ENCODE peak calls at places on chromosomes 5 and 9, in six cellular contexts. One of them, this sample, is unnamed.

GRCh38 chr5:80198399-80198798 is 57.4 kb downstream of the SERINC5 start:
- DNase-seq in breast epithelium: no peak
- DNase-seq in CD8-positive, alpha-beta T cell: no peak
- DNase-seq in BE2C: no peak
- DNase-seq in IMR-90: no peak
- DNase-seq in stomach: no peak
- DNase-seq in this sample: no peak

GRCh38 chr5:1011226-1011631 is 2.6 kb downstream of the NKD2 start:
- DNase-seq in breast epithelium: no peak
- DNase-seq in CD8-positive, alpha-beta T cell: no peak
- DNase-seq in BE2C: peak; percentile 2
- DNase-seq in IMR-90: no peak
- DNase-seq in stomach: peak; percentile 62
- DNase-seq in this sample: no peak

GRCh38 chr5:5421149-5421960 is 1.1 kb upstream of the ICE1 start:
- DNase-seq in breast epithelium: no peak
- DNase-seq in CD8-positive, alpha-beta T cell: peak; percentile 55
- DNase-seq in BE2C: no peak
- DNase-seq in IMR-90: peak; percentile 5
- DNase-seq in stomach: no peak
- DNase-seq in this sample: peak; percentile 9

GRCh38 chr5:2223303-2223702 is 340.6 kb upstream of the IRX4 start:
- DNase-seq in breast epithelium: no peak
- DNase-seq in CD8-positive, alpha-beta T cell: no peak
- DNase-seq in BE2C: no peak
- DNase-seq in IMR-90: no peak
- DNase-seq in stomach: no peak
- DNase-seq in this sample: no peak

GRCh38 chr5:72608297-72608696 is 101.1 kb upstream of the ZNF366 start:
- DNase-seq in breast epithelium: no peak
- DNase-seq in CD8-positive, alpha-beta T cell: no peak
- DNase-seq in BE2C: peak; percentile 81
- DNase-seq in IMR-90: peak; percentile 76
- DNase-seq in stomach: no peak
- DNase-seq in this sample: peak; percentile 58

GRCh38 chr5:138955013-138955660 is 80.0 kb upstream of the LRRTM2 start:
- DNase-seq in breast epithelium: no peak
- DNase-seq in CD8-positive, alpha-beta T cell: no peak
- DNase-seq in BE2C: peak; percentile 75
- DNase-seq in IMR-90: peak; percentile 22
- DNase-seq in stomach: peak; percentile 24
- DNase-seq in this sample: peak; percentile 90

GRCh38 chr5:179763215-179763945 is 30.4 kb upstream of the LTC4S start:
- DNase-seq in breast epithelium: peak; percentile 77
- DNase-seq in CD8-positive, alpha-beta T cell: peak; percentile 56
- DNase-seq in BE2C: peak; percentile 69
- DNase-seq in IMR-90: peak; percentile 91
- DNase-seq in stomach: peak; percentile 71
- DNase-seq in this sample: peak; percentile 81

GRCh38 chr9:97980479-97980803 is 2.7 kb upstream of the ANP32B start:
- DNase-seq in breast epithelium: peak; percentile 57
- DNase-seq in CD8-positive, alpha-beta T cell: no peak
- DNase-seq in BE2C: no peak
- DNase-seq in IMR-90: no peak
- DNase-seq in stomach: no peak
- DNase-seq in this sample: no peak

GRCh38 chr9:27194401-27195091 is 85.5 kb downstream of the TEK start:
- DNase-seq in breast epithelium: no peak
- DNase-seq in CD8-positive, alpha-beta T cell: no peak
- DNase-seq in BE2C: no peak
- DNase-seq in IMR-90: peak; percentile 87
- DNase-seq in stomach: no peak
- DNase-seq in this sample: no peak

GRCh38 chr5:174571662-174572397 is 152.6 kb upstream of the MSX2 start:
- DNase-seq in breast epithelium: peak; percentile 72
- DNase-seq in CD8-positive, alpha-beta T cell: no peak
- DNase-seq in BE2C: peak; percentile 71
- DNase-seq in IMR-90: peak; percentile 98
- DNase-seq in stomach: peak; percentile 49
- DNase-seq in this sample: peak; percentile 91

GRCh38 chr9:77933019-77933418 is 98.6 kb downstream of the GNAQ start:
- DNase-seq in breast epithelium: no peak
- DNase-seq in CD8-positive, alpha-beta T cell: no peak
- DNase-seq in BE2C: no peak
- DNase-seq in IMR-90: peak; percentile 28
- DNase-seq in stomach: no peak
- DNase-seq in this sample: no peak

GRCh38 chr5:172699999-172700685 is 59.1 kb downstream of the NEURL1B start:
- DNase-seq in breast epithelium: no peak
- DNase-seq in CD8-positive, alpha-beta T cell: no peak
- DNase-seq in BE2C: no peak
- DNase-seq in IMR-90: no peak
- DNase-seq in stomach: no peak
- DNase-seq in this sample: peak; percentile 81
- H3K4me3 ChIP-seq in breast epithelium: peak overlapping the region; percentile 45
- H3K4me3 ChIP-seq in CD8-positive, alpha-beta T cell: no peak overlapping the region
- H3K4me3 ChIP-seq in BE2C: no peak overlapping the region
- H3K4me3 ChIP-seq in IMR-90: no peak overlapping the region
- H3K4me3 ChIP-seq in stomach: no peak overlapping the region
- H3K4me3 ChIP-seq in this sample: peak overlapping the region; percentile 52

GRCh38 chr9:130426883-130427282 is 17.9 kb upstream of the ASS1 start:
- DNase-seq in breast epithelium: no peak
- DNase-seq in CD8-positive, alpha-beta T cell: no peak
- DNase-seq in BE2C: peak; percentile 54
- DNase-seq in IMR-90: peak; percentile 35
- DNase-seq in stomach: no peak
- DNase-seq in this sample: no peak
- H3K4me1 ChIP-seq in breast epithelium: no peaks in the 10 kb centered on the region
- H3K4me1 ChIP-seq in CD8-positive, alpha-beta T cell: no peaks in the 10 kb centered on the region
- H3K4me1 ChIP-seq in BE2C: peaks cover 20% of the 10 kb centered on the region
- H3K4me1 ChIP-seq in IMR-90: peaks cover 9% of the 10 kb centered on the region
- H3K4me1 ChIP-seq in stomach: peaks cover 10% of the 10 kb centered on the region
- H3K4me1 ChIP-seq in this sample: peaks cover 28% of the 10 kb centered on the region

GRCh38 chr9:95494416-95495371 is 22.1 kb downstream of the PTCH1 start:
- DNase-seq in breast epithelium: no peak
- DNase-seq in CD8-positive, alpha-beta T cell: peak; percentile 90
- DNase-seq in BE2C: peak; percentile 80
- DNase-seq in IMR-90: no peak
- DNase-seq in stomach: peak; percentile 58
- DNase-seq in this sample: no peak
- H3K4me3 ChIP-seq in breast epithelium: no peak overlapping the region
- H3K4me3 ChIP-seq in CD8-positive, alpha-beta T cell: peak overlapping the region; percentile 28
- H3K4me3 ChIP-seq in BE2C: peak overlapping the region; percentile 70
- H3K4me3 ChIP-seq in IMR-90: no peak overlapping the region
- H3K4me3 ChIP-seq in stomach: no peak overlapping the region
- H3K4me3 ChIP-seq in this sample: no peak overlapping the region

DNA sequence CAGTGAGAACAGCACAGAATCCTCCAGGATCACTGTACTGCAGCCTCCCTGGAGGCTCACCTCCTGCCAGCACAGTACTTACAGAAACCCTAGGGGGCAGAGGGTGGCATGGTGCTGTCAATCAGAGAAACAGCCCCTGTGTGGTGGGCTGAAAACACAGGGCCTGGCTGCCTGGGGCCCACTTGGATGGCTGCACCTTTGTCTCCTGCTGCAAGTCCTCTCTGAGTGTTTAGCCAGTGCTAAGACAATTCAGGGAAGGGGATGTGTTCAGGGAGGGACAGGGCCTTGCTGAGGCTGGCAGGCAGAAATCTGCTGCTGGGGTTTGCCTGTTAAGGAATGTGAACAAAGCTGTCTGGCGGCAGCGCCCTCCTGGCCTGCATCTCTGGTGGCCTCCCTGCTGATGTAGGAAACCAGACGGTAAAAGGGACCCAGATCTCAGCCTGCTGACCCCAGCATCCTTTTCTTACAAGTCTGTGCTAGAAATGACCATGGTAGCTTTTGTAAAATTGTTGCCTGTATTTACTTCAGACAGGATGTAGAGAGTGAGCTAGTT is 39.5 kb downstream of the PRRC2B start:
- DNase-seq in breast epithelium: no peak
- DNase-seq in CD8-positive, alpha-beta T cell: no peak
- DNase-seq in BE2C: no peak
- DNase-seq in IMR-90: no peak
- DNase-seq in stomach: no peak
- DNase-seq in this sample: no peak
- H3K4me1 ChIP-seq in breast epithelium: peaks cover 9% of the 10 kb centered on the region
- H3K4me1 ChIP-seq in CD8-positive, alpha-beta T cell: peaks cover 15% of the 10 kb centered on the region
- H3K4me1 ChIP-seq in BE2C: no peaks in the 10 kb centered on the region
- H3K4me1 ChIP-seq in IMR-90: peaks cover 27% of the 10 kb centered on the region
- H3K4me1 ChIP-seq in stomach: peaks cover 36% of the 10 kb centered on the region
- H3K4me1 ChIP-seq in this sample: peaks cover 10% of the 10 kb centered on the region

GRCh38 chr9:137607141-137607857 is 1.8 kb downstream of the ARRDC1 start:
- DNase-seq in breast epithelium: no peak
- DNase-seq in CD8-positive, alpha-beta T cell: no peak
- DNase-seq in BE2C: no peak
- DNase-seq in IMR-90: peak; percentile 33
- DNase-seq in stomach: no peak
- DNase-seq in this sample: no peak
- H3K4me3 ChIP-seq in breast epithelium: peak overlapping the region; percentile 99
- H3K4me3 ChIP-seq in CD8-positive, alpha-beta T cell: peak overlapping the region; percentile 70
- H3K4me3 ChIP-seq in BE2C: no peak overlapping the region
- H3K4me3 ChIP-seq in IMR-90: peak overlapping the region; percentile 9
- H3K4me3 ChIP-seq in stomach: peak overlapping the region; percentile 62
- H3K4me3 ChIP-seq in this sample: no peak overlapping the region

DNA sequence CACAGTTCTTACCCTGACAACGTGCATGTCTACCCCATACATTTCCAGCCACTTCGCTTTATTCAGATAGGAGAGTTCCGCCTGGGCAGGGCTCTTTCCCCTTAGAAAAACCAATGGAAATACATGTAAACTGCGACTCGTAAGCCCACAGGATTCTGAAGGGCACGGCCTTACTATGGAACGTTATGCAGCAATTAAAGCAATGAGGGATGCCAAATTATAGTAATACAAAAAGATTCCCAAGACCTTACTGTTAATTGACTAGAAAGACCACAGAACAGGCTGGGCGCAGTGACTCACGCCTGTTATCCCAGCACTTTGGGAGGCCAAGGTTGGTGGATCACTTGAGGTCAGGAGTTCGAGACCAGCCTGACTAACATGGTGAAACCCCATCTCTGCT is 64.5 kb downstream of the EPB41L4B start:
- DNase-seq in breast epithelium: no peak
- DNase-seq in CD8-positive, alpha-beta T cell: no peak
- DNase-seq in BE2C: no peak
- DNase-seq in IMR-90: peak; percentile 41
- DNase-seq in stomach: no peak
- DNase-seq in this sample: no peak
- H3K4me1 ChIP-seq in breast epithelium: no peaks in the 10 kb centered on the region
- H3K4me1 ChIP-seq in CD8-positive, alpha-beta T cell: no peaks in the 10 kb centered on the region
- H3K4me1 ChIP-seq in BE2C: no peaks in the 10 kb centered on the region
- H3K4me1 ChIP-seq in IMR-90: peaks cover 20% of the 10 kb centered on the region
- H3K4me1 ChIP-seq in stomach: peaks cover 38% of the 10 kb centered on the region
- H3K4me1 ChIP-seq in this sample: peaks cover 10% of the 10 kb centered on the region

GRCh38 chr9:96420468-96421219 is 2.5 kb upstream of the ZNF367 start:
- DNase-seq in breast epithelium: peak; percentile 78
- DNase-seq in CD8-positive, alpha-beta T cell: no peak
- DNase-seq in BE2C: no peak
- DNase-seq in IMR-90: peak; percentile 89
- DNase-seq in stomach: no peak
- DNase-seq in this sample: peak; percentile 64
- H3K4me3 ChIP-seq in breast epithelium: no peak overlapping the region
- H3K4me3 ChIP-seq in CD8-positive, alpha-beta T cell: no peak overlapping the region
- H3K4me3 ChIP-seq in BE2C: no peak overlapping the region
- H3K4me3 ChIP-seq in IMR-90: no peak overlapping the region
- H3K4me3 ChIP-seq in stomach: no peak overlapping the region
- H3K4me3 ChIP-seq in this sample: peak overlapping the region; percentile 90

This sample was measured in SJCRH30.